ENCODE peak calls at places on chromosome 2, in ten cellular contexts. One of them, this sample, is unnamed.

GRCh38 chr2:196970089-196970488 is 43.6 kb upstream of the PGAP1 start:
- DNase-seq in K562: no peak
- DNase-seq in sigmoid colon: no peak
- DNase-seq in H1: no peak
- DNase-seq in transverse colon: no peak
- DNase-seq in HCT116: no peak
- DNase-seq in esophagus muscularis mucosa: no peak
- DNase-seq in stomach: no peak
- DNase-seq in endothelial cell of umbilical vein: peak; percentile 33
- DNase-seq in breast epithelium: no peak
- DNase-seq in this sample: no peak

GRCh38 chr2:35714883-35715282 is 640.7 kb upstream of the CRIM1 start:
- DNase-seq in endothelial cell of umbilical vein: no peak
- DNase-seq in HCT116: no peak
- DNase-seq in H1: no peak
- DNase-seq in esophagus muscularis mucosa: no peak
- DNase-seq in K562: no peak
- DNase-seq in stomach: no peak
- DNase-seq in sigmoid colon: no peak
- DNase-seq in breast epithelium: no peak
- DNase-seq in transverse colon: no peak
- DNase-seq in this sample: no peak

GRCh38 chr2:174681983-174682577 is 82.2 kb downstream of the CHRNA1 start:
- DNase-seq in breast epithelium: no peak
- DNase-seq in endothelial cell of umbilical vein: peak; percentile 55
- DNase-seq in H1: peak; percentile 66
- DNase-seq in stomach: peak; percentile 35
- DNase-seq in K562: no peak
- DNase-seq in transverse colon: peak; percentile 31
- DNase-seq in HCT116: no peak
- DNase-seq in sigmoid colon: peak; percentile 78
- DNase-seq in esophagus muscularis mucosa: no peak
- DNase-seq in this sample: peak; percentile 92

GRCh38 chr2:61044596-61044995 is 21.1 kb upstream of the SANBR start:
- DNase-seq in H1: no peak
- DNase-seq in HCT116: no peak
- DNase-seq in stomach: no peak
- DNase-seq in K562: no peak
- DNase-seq in esophagus muscularis mucosa: no peak
- DNase-seq in transverse colon: no peak
- DNase-seq in breast epithelium: no peak
- DNase-seq in sigmoid colon: no peak
- DNase-seq in endothelial cell of umbilical vein: no peak
- DNase-seq in this sample: no peak

GRCh38 chr2:113219889-113220641 is 46.3 kb downstream of the PSD4 start:
- DNase-seq in esophagus muscularis mucosa: no peak
- DNase-seq in stomach: peak; percentile 95
- DNase-seq in transverse colon: peak; percentile 84
- DNase-seq in K562: peak; percentile 46
- DNase-seq in H1: no peak
- DNase-seq in HCT116: peak; percentile 50
- DNase-seq in endothelial cell of umbilical vein: no peak
- DNase-seq in breast epithelium: peak; percentile 44
- DNase-seq in sigmoid colon: peak; percentile 83
- DNase-seq in this sample: no peak

GRCh38 chr2:30259827-30260679 is 28.7 kb downstream of the LBH start:
- DNase-seq in H1: no peak
- DNase-seq in breast epithelium: no peak
- DNase-seq in HCT116: no peak
- DNase-seq in transverse colon: no peak
- DNase-seq in sigmoid colon: no peak
- DNase-seq in esophagus muscularis mucosa: no peak
- DNase-seq in endothelial cell of umbilical vein: no peak
- DNase-seq in K562: no peak
- DNase-seq in stomach: no peak
- DNase-seq in this sample: no peak

GRCh38 chr2:41966431-41966893 is 81.4 kb upstream of the PKDCC start:
- DNase-seq in sigmoid colon: peak; percentile 92
- DNase-seq in H1: no peak
- DNase-seq in breast epithelium: peak; percentile 84
- DNase-seq in stomach: peak; percentile 49
- DNase-seq in K562: no peak
- DNase-seq in transverse colon: peak; percentile 73
- DNase-seq in HCT116: no peak
- DNase-seq in endothelial cell of umbilical vein: peak; percentile 93
- DNase-seq in esophagus muscularis mucosa: no peak
- DNase-seq in this sample: no peak

GRCh38 chr2:223078482-223078881 is 26.5 kb downstream of the KCNE4 start:
- DNase-seq in K562: no peak
- DNase-seq in breast epithelium: no peak
- DNase-seq in stomach: no peak
- DNase-seq in H1: no peak
- DNase-seq in HCT116: no peak
- DNase-seq in transverse colon: no peak
- DNase-seq in sigmoid colon: no peak
- DNase-seq in endothelial cell of umbilical vein: no peak
- DNase-seq in esophagus muscularis mucosa: no peak
- DNase-seq in this sample: no peak

GRCh38 chr2:121377676-121378075 is 92.7 kb upstream of the TFCP2L1 start:
- DNase-seq in HCT116: no peak
- DNase-seq in H1: no peak
- DNase-seq in stomach: no peak
- DNase-seq in breast epithelium: no peak
- DNase-seq in K562: no peak
- DNase-seq in sigmoid colon: no peak
- DNase-seq in esophagus muscularis mucosa: no peak
- DNase-seq in transverse colon: no peak
- DNase-seq in endothelial cell of umbilical vein: peak; percentile 6
- DNase-seq in this sample: no peak

GRCh38 chr2:203706403-203706802 is at the start of gene CD28:
- DNase-seq in sigmoid colon: peak; percentile 69
- DNase-seq in endothelial cell of umbilical vein: no peak
- DNase-seq in H1: no peak
- DNase-seq in HCT116: no peak
- DNase-seq in esophagus muscularis mucosa: no peak
- DNase-seq in breast epithelium: no peak
- DNase-seq in transverse colon: peak; percentile 84
- DNase-seq in K562: no peak
- DNase-seq in stomach: peak; percentile 59
- DNase-seq in this sample: peak; percentile 91

GRCh38 chr2:71534201-71534600 is 80.8 kb downstream of the DYSF start:
- DNase-seq in transverse colon: no peak
- DNase-seq in breast epithelium: no peak
- DNase-seq in stomach: no peak
- DNase-seq in endothelial cell of umbilical vein: no peak
- DNase-seq in K562: no peak
- DNase-seq in H1: no peak
- DNase-seq in HCT116: no peak
- DNase-seq in sigmoid colon: peak; percentile 30
- DNase-seq in esophagus muscularis mucosa: no peak
- DNase-seq in this sample: no peak

DNA sequence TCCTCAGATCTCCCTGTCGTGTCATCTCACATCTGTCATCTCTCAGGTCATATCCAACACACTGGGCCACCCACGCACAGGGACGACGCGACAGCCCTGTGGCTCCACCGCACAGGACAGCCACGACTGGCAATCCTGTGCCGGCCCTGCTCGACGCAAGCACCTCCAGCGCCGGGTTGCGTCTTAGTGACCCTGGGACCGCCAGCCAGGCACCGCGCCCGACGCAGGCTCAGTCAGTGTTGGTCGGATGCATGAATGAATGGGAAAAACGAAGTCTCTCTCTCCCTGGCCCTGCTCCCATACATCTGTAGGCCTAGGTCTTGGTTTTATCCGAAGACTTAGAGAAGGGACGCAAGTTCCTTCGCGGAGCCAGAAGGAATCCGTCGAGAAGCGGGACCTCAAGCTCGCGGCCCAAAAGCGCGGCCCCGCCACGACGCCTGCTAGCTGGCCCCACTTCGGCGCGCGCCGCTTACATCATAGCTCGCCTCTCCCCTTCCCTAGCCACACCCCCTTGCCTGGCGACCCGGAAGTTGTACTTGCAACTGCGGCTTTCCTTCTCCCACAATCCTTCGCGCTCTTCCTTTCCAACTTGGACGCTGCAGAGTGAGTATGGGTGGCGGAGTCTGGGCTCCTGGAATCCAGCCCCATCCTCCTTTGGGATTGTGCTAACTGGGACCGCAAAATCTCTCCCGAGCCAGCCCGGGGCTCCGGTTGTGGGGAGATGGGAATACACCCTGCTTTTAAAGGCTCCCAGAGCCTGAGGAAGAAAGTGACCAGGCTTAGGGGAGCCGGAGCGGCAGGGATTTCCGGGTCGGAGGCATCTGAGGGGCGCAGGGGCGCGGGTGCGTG is at the start of gene RPL31:
- DNase-seq in endothelial cell of umbilical vein: peak; percentile 95
- DNase-seq in H1: peak; percentile 96
- DNase-seq in esophagus muscularis mucosa: peak; percentile 99
- DNase-seq in breast epithelium: peak; percentile 96
- DNase-seq in HCT116: peak; percentile 91
- DNase-seq in sigmoid colon: peak; percentile 99
- DNase-seq in K562: peak; percentile 97
- DNase-seq in transverse colon: peak; percentile 98
- DNase-seq in stomach: peak; percentile 97
- DNase-seq in this sample: peak; percentile 99
- TF ChIP-seq POLR2A in endothelial cell of umbilical vein: peak; percentile 99
- TF ChIP-seq POLR2A in H1: peak; percentile 99
- TF ChIP-seq POLR2A in esophagus muscularis mucosa: peak; percentile 78
- TF ChIP-seq POLR2A in breast epithelium: peak; percentile 79
- TF ChIP-seq POLR2A in HCT116: peak; percentile 97
- TF ChIP-seq POLR2A in sigmoid colon: peak; percentile 87
- TF ChIP-seq POLR2A in K562: peak; percentile 99
- TF ChIP-seq POLR2A in transverse colon: peak; percentile 91
- TF ChIP-seq POLR2A in stomach: no peak
- TF ChIP-seq POLR2A in this sample: peak; percentile 8

DNA sequence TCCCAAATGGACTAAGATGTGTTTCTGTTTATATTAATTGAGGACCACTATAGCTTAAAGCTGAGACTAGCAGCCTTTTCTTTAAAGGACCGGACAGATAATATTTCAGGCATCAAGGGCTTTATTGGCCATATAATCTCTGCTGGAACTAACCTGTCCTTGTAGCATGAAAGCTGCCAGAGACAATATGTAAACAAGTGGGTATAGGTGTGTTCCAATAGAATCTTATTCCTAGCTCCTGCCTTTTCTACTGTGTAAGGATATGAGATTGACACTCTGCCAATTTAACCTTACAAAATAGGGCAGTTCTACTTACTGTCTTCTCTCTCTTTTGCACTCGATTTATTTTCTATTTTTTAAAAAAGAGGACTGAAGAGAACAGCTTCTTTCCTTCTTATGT is 74.0 kb downstream of the RHBDD1 start:
- DNase-seq in endothelial cell of umbilical vein: no peak
- DNase-seq in H1: no peak
- DNase-seq in esophagus muscularis mucosa: no peak
- DNase-seq in K562: no peak
- DNase-seq in sigmoid colon: no peak
- DNase-seq in breast epithelium: no peak
- DNase-seq in transverse colon: no peak
- DNase-seq in stomach: no peak
- DNase-seq in HCT116: no peak
- DNase-seq in this sample: no peak
- TF ChIP-seq POLR2AphosphoS5 in endothelial cell of umbilical vein: no peak
- TF ChIP-seq POLR2AphosphoS5 in H1: no peak
- TF ChIP-seq POLR2AphosphoS5 in esophagus muscularis mucosa: no peak
- TF ChIP-seq POLR2AphosphoS5 in K562: no peak
- TF ChIP-seq POLR2AphosphoS5 in sigmoid colon: no peak
- TF ChIP-seq POLR2AphosphoS5 in breast epithelium: no peak
- TF ChIP-seq POLR2AphosphoS5 in transverse colon: no peak
- TF ChIP-seq POLR2AphosphoS5 in stomach: no peak
- TF ChIP-seq POLR2AphosphoS5 in HCT116: no peak
- TF ChIP-seq POLR2AphosphoS5 in this sample: no peak

DNA sequence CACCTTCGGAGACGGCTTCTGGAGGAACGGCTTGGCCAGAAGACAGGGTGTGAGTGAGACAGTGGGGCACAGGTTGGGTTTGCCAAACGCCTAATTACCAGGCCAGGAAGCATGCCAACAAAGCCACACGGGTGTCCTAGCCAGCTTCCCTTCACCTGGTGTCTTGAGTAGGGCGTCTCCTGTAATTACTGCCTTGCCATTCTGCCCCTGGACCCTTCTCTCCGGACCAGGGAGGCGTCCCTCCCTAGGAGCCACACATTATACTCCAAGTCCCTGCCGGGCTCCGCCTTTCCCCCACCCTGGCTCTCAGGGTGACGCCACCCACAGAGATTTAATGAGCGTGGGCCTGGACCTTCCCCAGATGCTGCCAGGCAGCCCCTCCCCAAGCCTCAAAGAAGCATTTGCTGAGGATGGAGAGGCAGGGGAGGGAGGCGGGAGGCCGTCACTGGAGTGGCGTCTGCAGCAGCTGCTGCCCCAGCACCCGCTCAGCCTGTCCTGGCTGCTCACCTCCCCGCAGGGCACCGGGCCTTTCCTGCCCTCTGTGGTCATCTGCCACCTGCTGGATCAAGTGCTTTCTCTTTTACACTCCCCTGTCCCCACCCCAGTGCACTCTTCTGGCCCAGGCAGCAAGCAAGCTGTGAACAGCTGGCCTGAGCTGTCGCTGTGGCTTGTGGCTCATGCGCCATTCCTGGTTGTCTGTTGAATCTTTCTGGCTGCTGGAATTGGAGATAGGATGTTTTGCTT is 20.7 kb downstream of the FOSL2 start:
- DNase-seq in K562: no peak
- DNase-seq in transverse colon: peak; percentile 63
- DNase-seq in HCT116: no peak
- DNase-seq in stomach: no peak
- DNase-seq in esophagus muscularis mucosa: no peak
- DNase-seq in endothelial cell of umbilical vein: no peak
- DNase-seq in breast epithelium: no peak
- DNase-seq in H1: peak; percentile 62
- DNase-seq in sigmoid colon: peak; percentile 73
- DNase-seq in this sample: peak; percentile 79
- TF ChIP-seq CTCF in K562: peak; percentile 23
- TF ChIP-seq CTCF in transverse colon: peak; percentile 24
- TF ChIP-seq CTCF in HCT116: no peak
- TF ChIP-seq CTCF in stomach: no peak
- TF ChIP-seq CTCF in esophagus muscularis mucosa: peak; percentile 21
- TF ChIP-seq CTCF in endothelial cell of umbilical vein: peak; percentile 4
- TF ChIP-seq CTCF in breast epithelium: no peak
- TF ChIP-seq CTCF in H1: peak; percentile 39
- TF ChIP-seq CTCF in sigmoid colon: peak; percentile 20
- TF ChIP-seq CTCF in this sample: no peak

DNA sequence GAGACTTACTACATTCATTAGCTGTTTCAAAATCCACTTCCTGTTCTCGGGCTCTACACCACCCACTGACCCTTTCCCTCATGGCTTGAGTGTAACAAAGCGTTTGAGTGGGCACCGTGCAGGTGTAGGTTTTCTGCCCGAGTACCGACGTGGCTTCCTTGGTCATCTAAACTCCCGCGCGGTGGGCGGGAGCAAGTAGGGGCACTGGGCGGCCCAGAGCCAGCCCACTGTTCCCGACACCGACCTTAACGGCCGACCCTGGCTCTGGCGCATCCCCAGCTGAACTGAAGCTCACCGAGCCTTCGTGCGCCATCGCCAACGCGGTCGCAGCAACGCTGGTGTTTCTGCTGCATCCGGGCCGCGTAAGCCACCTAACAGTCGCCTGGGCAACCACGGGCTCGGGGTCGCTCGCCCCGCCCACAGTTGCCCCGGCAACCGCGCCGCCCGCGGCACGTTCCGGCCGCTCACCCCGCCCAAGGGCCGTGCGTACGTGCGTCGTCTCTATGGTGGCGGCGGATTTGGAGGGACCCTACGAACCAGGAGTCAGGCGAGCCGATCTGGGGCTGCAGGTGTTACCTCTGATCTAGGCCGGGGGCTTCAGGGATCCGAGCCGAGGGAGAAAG is at the start of the genes C2orf81 and WDR54:
- DNase-seq in H1: peak; percentile 96
- DNase-seq in breast epithelium: peak; percentile 57
- DNase-seq in endothelial cell of umbilical vein: peak; percentile 86
- DNase-seq in esophagus muscularis mucosa: peak; percentile 94
- DNase-seq in transverse colon: peak; percentile 91
- DNase-seq in stomach: peak; percentile 89
- DNase-seq in K562: peak; percentile 91
- DNase-seq in sigmoid colon: peak; percentile 92
- DNase-seq in HCT116: peak; percentile 79
- DNase-seq in this sample: peak; percentile 98
- TF ChIP-seq POLR2A in H1: peak; percentile 92
- TF ChIP-seq POLR2A in breast epithelium: peak; percentile 28
- TF ChIP-seq POLR2A in endothelial cell of umbilical vein: no peak
- TF ChIP-seq POLR2A in esophagus muscularis mucosa: no peak
- TF ChIP-seq POLR2A in transverse colon: peak; percentile 43
- TF ChIP-seq POLR2A in stomach: no peak
- TF ChIP-seq POLR2A in K562: no peak
- TF ChIP-seq POLR2A in sigmoid colon: no peak
- TF ChIP-seq POLR2A in HCT116: peak; percentile 60
- TF ChIP-seq POLR2A in this sample: peak; percentile 70